ENCODE peak calls at places on chromosomes 12 and 14, in five cellular contexts. U is NCI-H460; H is T-cell; Q is psoas muscle; F is stimulated activated CD8-positive, alpha-beta memory T cell treated with anti-CD3 and anti-CD28 coated beads, Interleukin-15, amount 100 ng/mL, for 48 hours. D is an unnamed sample.

GRCh38 chr12:54140958-54141388 is 47.8 kb downstream of the SMUG1 start:
- DNase-seq in U (no peak), H (no peak), Q (peak; percentile 54), F (no peak), D (peak; percentile 84)

GRCh38 chr12:6312529-6313325 is 2.2 kb downstream of the PLEKHG6 start:
- DNase-seq in U (no peak), H (no peak), Q (no peak), F (no peak), D (peak; percentile 91)

GRCh38 chr12:29733060-29733459 is 50.7 kb downstream of the TMTC1 start:
- DNase-seq in U (no peak), H (no peak), Q (no peak), F (no peak), D (no peak)

GRCh38 chr14:55237999-55238680 is 33.1 kb upstream of the FBXO34 start:
- DNase-seq in U (no peak), H (no peak), Q (no peak), F (no peak), D (no peak)

GRCh38 chr14:79658224-79658623 is 553.1 kb downstream of the DIO2 start:
- DNase-seq in U (no peak), H (no peak), Q (no peak), F (no peak), D (no peak)

GRCh38 chr12:104649913-104650312 is 193.2 kb downstream of the CHST11 start:
- DNase-seq in U (no peak), H (no peak), Q (no peak), F (no peak), D (no peak)

GRCh38 chr12:106769078-106769477 is 5.4 kb upstream of the RIC8B start:
- DNase-seq in U (peak; percentile 75), H (no peak), Q (no peak), F (no peak), D (no peak)

GRCh38 chr12:67752226-67752732 is 103.7 kb downstream of the DYRK2 start:
- DNase-seq in U (no peak), H (no peak), Q (no peak), F (no peak), D (no peak)

GRCh38 chr12:3947781-3948180 is 74.6 kb upstream of the PARP11 start:
- DNase-seq in U (no peak), H (no peak), Q (no peak), F (no peak), D (no peak)

GRCh38 chr14:50475460-50475859 is 56.9 kb downstream of the MAP4K5 start:
- DNase-seq in U (no peak), H (no peak), Q (no peak), F (no peak), D (no peak)

GRCh38 chr14:68695326-68695768 is 97.5 kb downstream of the ZFP36L1 start:
- DNase-seq in U (peak; percentile 1), H (no peak), Q (peak; percentile 63), F (peak; percentile 50), D (peak; percentile 96)

GRCh38 chr14:50101417-50101816 is 15.0 kb downstream of the VCPKMT start:
- DNase-seq in U (no peak), H (no peak), Q (no peak), F (no peak), D (no peak)

GRCh38 chr12:29066061-29066588 is 83.0 kb upstream of the FAR2 start:
- DNase-seq in U (no peak), H (no peak), Q (no peak), F (no peak), D (no peak)

GRCh38 chr12:89664441-89664840 is 44.2 kb downstream of the ATP2B1 start:
- DNase-seq in U (no peak), H (no peak), Q (no peak), F (no peak), D (no peak)

GRCh38 chr12:34287437-34287836 is 265.1 kb downstream of the ALG10 start:
- DNase-seq in U (no peak), H (no peak), Q (no peak), F (no peak), D (no peak)